ENCODE peak calls at places on chromosomes 16 and 17, in four cellular contexts. One of them, this sample, is unnamed.
A peak's percentile ranks its signal among the peaks of the same experiment; 100 is the strongest.

GRCh38 chr17:79087428-79088143 is 13.0 kb downstream of the ENGASE start:
- DNase-seq in adrenal gland: peak; percentile 83
- DNase-seq in NCI-H510A: peak; percentile 33
- DNase-seq in iPS-NIHi11: peak; percentile 92
- DNase-seq in this sample: peak; percentile 85

GRCh38 chr16:55471448-55472097 is 7.4 kb upstream of the MMP2 start:
- DNase-seq in adrenal gland: no peak
- DNase-seq in NCI-H510A: no peak
- DNase-seq in iPS-NIHi11: no peak
- DNase-seq in this sample: no peak

GRCh38 chr16:85363881-85364280 is 249.2 kb upstream of the GSE1 start:
- DNase-seq in adrenal gland: no peak
- DNase-seq in NCI-H510A: no peak
- DNase-seq in iPS-NIHi11: no peak
- DNase-seq in this sample: no peak

GRCh38 chr17:43790311-43790940 is 10.2 kb downstream of the CFAP97D1 start:
- DNase-seq in adrenal gland: no peak
- DNase-seq in NCI-H510A: no peak
- DNase-seq in iPS-NIHi11: no peak
- DNase-seq in this sample: no peak

GRCh38 chr17:48240562-48241130 is 133.1 kb downstream of the SNX11 start:
- DNase-seq in adrenal gland: no peak
- DNase-seq in NCI-H510A: no peak
- DNase-seq in iPS-NIHi11: no peak
- DNase-seq in this sample: peak; percentile 22

GRCh38 chr17:17146791-17147406 is 59.2 kb downstream of the PLD6 start:
- DNase-seq in adrenal gland: no peak
- DNase-seq in NCI-H510A: no peak
- DNase-seq in iPS-NIHi11: peak; percentile 65
- DNase-seq in this sample: peak; percentile 53

GRCh38 chr17:38898812-38899348 is 26.5 kb upstream of the LASP1NB start:
- DNase-seq in adrenal gland: no peak
- DNase-seq in NCI-H510A: no peak
- DNase-seq in iPS-NIHi11: no peak
- DNase-seq in this sample: no peak

GRCh38 chr16:82236875-82237274 is 66.9 kb upstream of the MPHOSPH6 start:
- DNase-seq in adrenal gland: no peak
- DNase-seq in NCI-H510A: no peak
- DNase-seq in iPS-NIHi11: no peak
- DNase-seq in this sample: no peak

GRCh38 chr17:67608691-67609090 is 109.0 kb upstream of the NOL11 start:
- DNase-seq in adrenal gland: no peak
- DNase-seq in NCI-H510A: no peak
- DNase-seq in iPS-NIHi11: no peak
- DNase-seq in this sample: peak; percentile 65

GRCh38 chr16:75565640-75566039 is 539 bp upstream of the GABARAPL2 start:
- DNase-seq in adrenal gland: no peak
- DNase-seq in NCI-H510A: no peak
- DNase-seq in iPS-NIHi11: no peak
- DNase-seq in this sample: no peak